ENCODE peak calls at places on chromosome 13, in six cellular contexts. One of them, this sample, is unnamed. For H3K36me3, the result is how much of the 10 kb centered on the place peaks cover.

GRCh38 chr13:99087130-99087953 is 109.5 kb upstream of the DOCK9 start:
- DNase-seq in ovary: peak
- DNase-seq in Peyer's patch: peak
- DNase-seq in breast epithelium: peak
- DNase-seq in GM23248: peak
- DNase-seq in IMR-90: peak
- DNase-seq in this sample: peak

GRCh38 chr13:113539822-113540221 is 44.7 kb upstream of the TFDP1 start:
- DNase-seq in ovary: peak
- DNase-seq in Peyer's patch: no peak
- DNase-seq in breast epithelium: peak
- DNase-seq in GM23248: no peak
- DNase-seq in IMR-90: no peak
- DNase-seq in this sample: no peak

GRCh38 chr13:42876810-42877550 is 95.6 kb downstream of the FAM216B start:
- DNase-seq in ovary: no peak
- DNase-seq in Peyer's patch: no peak
- DNase-seq in breast epithelium: no peak
- DNase-seq in GM23248: peak
- DNase-seq in IMR-90: peak
- DNase-seq in this sample: no peak

GRCh38 chr13:45280751-45281634 is 60.0 kb downstream of the TPT1 start:
- DNase-seq in ovary: peak
- DNase-seq in Peyer's patch: peak
- DNase-seq in breast epithelium: peak
- DNase-seq in GM23248: peak
- DNase-seq in IMR-90: peak
- DNase-seq in this sample: no peak

GRCh38 chr13:114013952-114014629 is 40.2 kb upstream of the C13orf46 start:
- DNase-seq in ovary: no peak
- DNase-seq in Peyer's patch: no peak
- DNase-seq in breast epithelium: no peak
- DNase-seq in GM23248: no peak
- DNase-seq in IMR-90: no peak
- DNase-seq in this sample: no peak

GRCh38 chr13:32947886-32948285 is 68.3 kb upstream of the KL start:
- DNase-seq in ovary: no peak
- DNase-seq in Peyer's patch: no peak
- DNase-seq in breast epithelium: no peak
- DNase-seq in GM23248: no peak
- DNase-seq in IMR-90: no peak
- DNase-seq in this sample: no peak

GRCh38 chr13:75581874-75582640 is 32.5 kb downstream of the UCHL3 start:
- DNase-seq in ovary: no peak
- DNase-seq in Peyer's patch: no peak
- DNase-seq in breast epithelium: no peak
- DNase-seq in GM23248: no peak
- DNase-seq in IMR-90: peak
- DNase-seq in this sample: no peak

GRCh38 chr13:103656329-103656728 is 590.1 kb upstream of the SLC10A2 start:
- DNase-seq in ovary: no peak
- DNase-seq in Peyer's patch: no peak
- DNase-seq in breast epithelium: no peak
- DNase-seq in GM23248: no peak
- DNase-seq in IMR-90: no peak
- DNase-seq in this sample: no peak

GRCh38 chr13:77833331-77833863 is 85.2 kb downstream of the EDNRB start:
- DNase-seq in ovary: no peak
- DNase-seq in Peyer's patch: no peak
- DNase-seq in breast epithelium: no peak
- DNase-seq in GM23248: peak
- DNase-seq in IMR-90: peak
- DNase-seq in this sample: no peak

GRCh38 chr13:85140192-85140591 is 659.0 kb downstream of the SLITRK6 start:
- DNase-seq in ovary: no peak
- DNase-seq in Peyer's patch: no peak
- DNase-seq in breast epithelium: no peak
- DNase-seq in GM23248: no peak
- DNase-seq in IMR-90: no peak
- DNase-seq in this sample: no peak

GRCh38 chr13:41053384-41053826 is 7.9 kb upstream of the WBP4 start:
- DNase-seq in ovary: no peak
- DNase-seq in Peyer's patch: no peak
- DNase-seq in breast epithelium: no peak
- DNase-seq in GM23248: peak
- DNase-seq in IMR-90: peak
- DNase-seq in this sample: no peak

GRCh38 chr13:38687246-38688229 is 661 bp downstream of the FREM2 start:
- DNase-seq in ovary: no peak
- DNase-seq in Peyer's patch: no peak
- DNase-seq in breast epithelium: no peak
- DNase-seq in GM23248: peak
- DNase-seq in IMR-90: no peak
- DNase-seq in this sample: no peak

GRCh38 chr13:30108913-30109237 is 198.5 kb downstream of the KATNAL1 start:
- DNase-seq in ovary: no peak
- DNase-seq in Peyer's patch: peak
- DNase-seq in breast epithelium: peak
- DNase-seq in GM23248: no peak
- DNase-seq in IMR-90: no peak
- DNase-seq in this sample: no peak

GRCh38 chr13:21310220-21310619 is 133.8 kb downstream of the MRPL57 start:
- DNase-seq in ovary: no peak
- DNase-seq in Peyer's patch: no peak
- DNase-seq in breast epithelium: no peak
- DNase-seq in GM23248: no peak
- DNase-seq in IMR-90: no peak
- DNase-seq in this sample: no peak

GRCh38 chr13:29511980-29512379 is 83.5 kb downstream of the SLC7A1 start:
- DNase-seq in ovary: no peak
- DNase-seq in Peyer's patch: no peak
- DNase-seq in breast epithelium: no peak
- DNase-seq in GM23248: peak
- DNase-seq in IMR-90: peak
- DNase-seq in this sample: no peak

GRCh38 chr13:30581582-30581981 is 36.1 kb upstream of the USPL1 start:
- DNase-seq in ovary: no peak
- DNase-seq in Peyer's patch: no peak
- DNase-seq in breast epithelium: no peak
- DNase-seq in GM23248: peak
- DNase-seq in IMR-90: peak
- DNase-seq in this sample: no peak

GRCh38 chr13:35925669-35926068 is 205.5 kb downstream of the DCLK1 start:
- DNase-seq in ovary: no peak
- DNase-seq in Peyer's patch: no peak
- DNase-seq in breast epithelium: no peak
- DNase-seq in GM23248: no peak
- DNase-seq in IMR-90: peak
- DNase-seq in this sample: no peak

GRCh38 chr13:32105653-32106313 is 74.2 kb downstream of the FRY start:
- DNase-seq in ovary: no peak
- DNase-seq in Peyer's patch: no peak
- DNase-seq in breast epithelium: no peak
- DNase-seq in GM23248: no peak
- DNase-seq in IMR-90: no peak
- DNase-seq in this sample: no peak

GRCh38 chr13:76965759-76966421 is 17.6 kb downstream of the ACOD1 start:
- DNase-seq in ovary: peak
- DNase-seq in Peyer's patch: peak
- DNase-seq in breast epithelium: no peak
- DNase-seq in GM23248: peak
- DNase-seq in IMR-90: peak
- DNase-seq in this sample: no peak

GRCh38 chr13:50609016-50609415 is 234.5 kb downstream of the DLEU7 start:
- DNase-seq in ovary: no peak
- DNase-seq in Peyer's patch: no peak
- DNase-seq in breast epithelium: no peak
- DNase-seq in GM23248: no peak
- DNase-seq in IMR-90: no peak
- DNase-seq in this sample: no peak

GRCh38 chr13:38167164-38167822 is 182.4 kb upstream of the UFM1 start:
- DNase-seq in ovary: no peak
- DNase-seq in Peyer's patch: no peak
- DNase-seq in breast epithelium: no peak
- DNase-seq in GM23248: no peak
- DNase-seq in IMR-90: no peak
- DNase-seq in this sample: no peak

GRCh38 chr13:113981201-113981605 is 7.3 kb upstream of the C13orf46 start:
- DNase-seq in ovary: peak
- DNase-seq in Peyer's patch: peak
- DNase-seq in breast epithelium: peak
- DNase-seq in GM23248: peak
- DNase-seq in IMR-90: no peak
- DNase-seq in this sample: peak

GRCh38 chr13:113337556-113337955 is 26.4 kb downstream of the GRTP1 start:
- DNase-seq in ovary: no peak
- DNase-seq in Peyer's patch: no peak
- DNase-seq in breast epithelium: no peak
- DNase-seq in GM23248: no peak
- DNase-seq in IMR-90: no peak
- DNase-seq in this sample: no peak

GRCh38 chr13:46053162-46054012 is 841 bp upstream of the ZC3H13 start:
- DNase-seq in ovary: no peak
- DNase-seq in Peyer's patch: no peak
- DNase-seq in breast epithelium: no peak
- DNase-seq in GM23248: no peak
- DNase-seq in IMR-90: no peak
- DNase-seq in this sample: peak

GRCh38 chr13:48232420-48233096 is 448 bp upstream of the ITM2B start:
- DNase-seq in ovary: no peak
- DNase-seq in Peyer's patch: peak
- DNase-seq in breast epithelium: no peak
- DNase-seq in GM23248: peak
- DNase-seq in IMR-90: no peak
- DNase-seq in this sample: no peak

GRCh38 chr13:32824671-32825070 is 191.6 kb upstream of the KL start:
- DNase-seq in ovary: no peak
- DNase-seq in Peyer's patch: no peak
- DNase-seq in breast epithelium: no peak
- DNase-seq in GM23248: peak
- DNase-seq in IMR-90: peak
- DNase-seq in this sample: no peak

GRCh38 chr13:104315606-104316005 is 1249.4 kb upstream of the SLC10A2 start:
- DNase-seq in ovary: no peak
- DNase-seq in Peyer's patch: no peak
- DNase-seq in breast epithelium: no peak
- DNase-seq in GM23248: peak
- DNase-seq in IMR-90: peak
- DNase-seq in this sample: no peak

GRCh38 chr13:110637275-110637674 is 21.9 kb downstream of the NAXD start:
- DNase-seq in ovary: no peak
- DNase-seq in Peyer's patch: no peak
- DNase-seq in breast epithelium: no peak
- DNase-seq in GM23248: no peak
- DNase-seq in IMR-90: no peak
- DNase-seq in this sample: no peak

GRCh38 chr13:39836038-39836437 is 180.6 kb downstream of the COG6 start:
- DNase-seq in ovary: no peak
- DNase-seq in Peyer's patch: no peak
- DNase-seq in breast epithelium: no peak
- DNase-seq in GM23248: no peak
- DNase-seq in IMR-90: no peak
- DNase-seq in this sample: no peak

GRCh38 chr13:99505814-99506269 is 4.6 kb downstream of the TM9SF2 start:
- DNase-seq in ovary: no peak
- DNase-seq in Peyer's patch: no peak
- DNase-seq in breast epithelium: no peak
- DNase-seq in GM23248: peak
- DNase-seq in IMR-90: peak
- DNase-seq in this sample: peak

GRCh38 chr13:64234255-64234654 is 2818.6 kb upstream of the PCDH20 start:
- DNase-seq in ovary: no peak
- DNase-seq in Peyer's patch: no peak
- DNase-seq in breast epithelium: no peak
- DNase-seq in GM23248: no peak
- DNase-seq in IMR-90: peak
- DNase-seq in this sample: no peak

GRCh38 chr13:99501952-99502310 is 659 bp downstream of the TM9SF2 start:
- DNase-seq in ovary: no peak
- DNase-seq in Peyer's patch: peak
- DNase-seq in breast epithelium: no peak
- DNase-seq in GM23248: peak
- DNase-seq in IMR-90: peak
- DNase-seq in this sample: peak

GRCh38 chr13:28489536-28489935 is 5.4 kb downstream of the FLT1 start:
- DNase-seq in ovary: no peak
- DNase-seq in Peyer's patch: no peak
- DNase-seq in breast epithelium: no peak
- DNase-seq in GM23248: no peak
- DNase-seq in IMR-90: peak
- DNase-seq in this sample: no peak
- H3K4me3 ChIP-seq in ovary: no peak
- H3K4me3 ChIP-seq in Peyer's patch: no peak
- H3K4me3 ChIP-seq in breast epithelium: no peak
- H3K4me3 ChIP-seq in GM23248: no peak
- H3K4me3 ChIP-seq in IMR-90: no peak
- H3K4me3 ChIP-seq in this sample: no peak

GRCh38 chr13:24894972-24895300 is 131.0 kb downstream of the RNF17 start:
- DNase-seq in ovary: no peak
- DNase-seq in Peyer's patch: no peak
- DNase-seq in breast epithelium: no peak
- DNase-seq in GM23248: no peak
- DNase-seq in IMR-90: no peak
- DNase-seq in this sample: no peak
- H3K27ac ChIP-seq in ovary: no peak
- H3K27ac ChIP-seq in Peyer's patch: no peak
- H3K27ac ChIP-seq in breast epithelium: no peak
- H3K27ac ChIP-seq in GM23248: no peak
- H3K27ac ChIP-seq in IMR-90: no peak
- H3K27ac ChIP-seq in this sample: no peak

DNA sequence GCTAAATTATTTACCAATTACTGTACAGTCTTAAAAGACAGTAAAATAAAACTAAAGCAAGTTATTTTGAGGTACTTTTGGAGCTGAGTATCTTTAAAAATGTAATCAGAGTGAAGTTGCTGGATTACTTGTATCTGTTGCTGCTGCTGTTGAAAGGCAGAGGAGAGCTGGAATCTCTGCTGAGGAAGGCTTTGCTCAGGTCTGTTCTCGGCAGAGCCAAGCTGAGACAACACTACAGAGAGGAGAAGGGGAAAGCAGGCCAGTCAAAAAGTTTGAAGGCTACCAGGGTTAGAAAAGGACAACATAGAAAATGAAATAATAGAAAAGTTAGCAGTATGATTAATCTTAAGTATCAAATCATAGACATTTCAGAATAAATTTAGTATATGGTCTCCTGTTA is 9.8 kb downstream of the EXOSC8 start:
- DNase-seq in ovary: no peak
- DNase-seq in Peyer's patch: no peak
- DNase-seq in breast epithelium: no peak
- DNase-seq in GM23248: no peak
- DNase-seq in IMR-90: no peak
- DNase-seq in this sample: no peak
- H3K36me3 ChIP-seq in ovary: under half
- H3K36me3 ChIP-seq in Peyer's patch: under half
- H3K36me3 ChIP-seq in breast epithelium: under half
- H3K36me3 ChIP-seq in GM23248: half or more
- H3K36me3 ChIP-seq in IMR-90: under half
- H3K36me3 ChIP-seq in this sample: under half

GRCh38 chr13:95432141-95432540 is 120.4 kb upstream of the CLDN10 start:
- DNase-seq in ovary: no peak
- DNase-seq in Peyer's patch: no peak
- DNase-seq in breast epithelium: no peak
- DNase-seq in GM23248: no peak
- DNase-seq in IMR-90: no peak
- DNase-seq in this sample: no peak

GRCh38 chr13:95426631-95427030 is 125.4 kb upstream of the ABCC4 start:
- DNase-seq in ovary: no peak
- DNase-seq in Peyer's patch: no peak
- DNase-seq in breast epithelium: no peak
- DNase-seq in GM23248: no peak
- DNase-seq in IMR-90: no peak
- DNase-seq in this sample: no peak
- H3K4me3 ChIP-seq in ovary: no peak
- H3K4me3 ChIP-seq in Peyer's patch: no peak
- H3K4me3 ChIP-seq in breast epithelium: no peak
- H3K4me3 ChIP-seq in GM23248: no peak
- H3K4me3 ChIP-seq in IMR-90: no peak
- H3K4me3 ChIP-seq in this sample: no peak